ENCODE peak calls at places on chromosomes 1 and 21, in eight cellular contexts. H is progenitor cell of endocrine pancreas, V is NCI-H345, U is body of pancreas, E is sciatic nerve, A is left ventricle myocardium superior, Y is A172, K is NCI-H774. N is an unnamed sample.

GRCh38 chr1:8925406-8925805 is 20.3 kb upstream of the CA6 start:
- DNase-seq in K (no peak), H (no peak), A (no peak), U (no peak), Y (no peak), E (no peak), V (no peak), N (no peak)

GRCh38 chr1:59298178-59298583 is 1.3 kb downstream of the FGGY start:
- DNase-seq in H (no peak), A (peak; percentile 44), E (peak; percentile 82), K (no peak), U (peak; percentile 33), Y (no peak), V (no peak), N (peak; percentile 33)

GRCh38 chr21:45612096-45613019 is 31.2 kb upstream of the PCBP3 start:
- DNase-seq in U (no peak), H (no peak), V (no peak), E (peak; percentile 33), Y (peak; percentile 86), A (peak; percentile 43), K (no peak), N (no peak)

GRCh38 chr1:204314209-204314892 is 45.4 kb downstream of the PLEKHA6 start:
- DNase-seq in K (peak; percentile 81), V (peak; percentile 83), U (no peak), A (no peak), E (no peak), H (no peak), Y (no peak), N (no peak)

GRCh38 chr1:179969962-179970361 is 15.4 kb downstream of the CEP350 start:
- DNase-seq in Y (no peak), V (no peak), E (no peak), A (no peak), H (no peak), U (no peak), K (no peak), N (no peak)

GRCh38 chr1:200041337-200042118 is 14.0 kb downstream of the NR5A2 start:
- DNase-seq in U (no peak), E (no peak), H (no peak), Y (no peak), K (no peak), A (no peak), V (no peak), N (no peak)

GRCh38 chr1:68811806-68812205 is 314.9 kb upstream of the DEPDC1 start:
- DNase-seq in U (no peak), A (no peak), K (peak; percentile 6), Y (no peak), V (peak; percentile 87), H (no peak), E (no peak), N (no peak)

GRCh38 chr1:184557423-184558347 is 170.9 kb downstream of the C1orf21 start:
- DNase-seq in H (no peak), V (no peak), A (no peak), U (no peak), K (no peak), Y (no peak), E (no peak), N (no peak)

GRCh38 chr1:41802532-41803501 is 115.9 kb downstream of the HIVEP3 start:
- DNase-seq in E (peak; percentile 73), K (no peak), V (no peak), H (no peak), U (peak; percentile 72), Y (no peak), A (peak; percentile 83), N (peak; percentile 33)

GRCh38 chr1:19957779-19958178 is 21.6 kb downstream of the PLA2G2A start:
- DNase-seq in A (no peak), Y (no peak), E (no peak), K (no peak), V (no peak), U (no peak), H (no peak), N (no peak)

GRCh38 chr1:218433744-218434143 is 88.6 kb downstream of the TGFB2 start:
- DNase-seq in A (no peak), U (no peak), K (no peak), Y (no peak), H (no peak), E (no peak), V (no peak), N (no peak)